ENCODE peak calls at places on chromosomes 3 and 15, in five cellular contexts. One of them, this sample, is unnamed.

GRCh38 chr3:69082805-69083204 is 1.9 kb upstream of the ARL6IP5 start:
- DNase-seq in fibroblast of pulmonary artery: peak
- DNase-seq in astrocyte of the spinal cord: peak
- DNase-seq in nucleus accumbens: peak
- DNase-seq in iPS-NIHi11: no peak
- DNase-seq in this sample: no peak

GRCh38 chr3:182258538-182259177 is 534.6 kb upstream of the ATP11B start:
- DNase-seq in fibroblast of pulmonary artery: peak
- DNase-seq in astrocyte of the spinal cord: peak
- DNase-seq in iPS-NIHi11: peak
- DNase-seq in nucleus accumbens: peak
- DNase-seq in this sample: no peak

GRCh38 chr3:133988631-133989161 is 41.0 kb downstream of the SLCO2A1 start:
- DNase-seq in nucleus accumbens: no peak
- DNase-seq in fibroblast of pulmonary artery: no peak
- DNase-seq in astrocyte of the spinal cord: no peak
- DNase-seq in iPS-NIHi11: peak
- DNase-seq in this sample: no peak

GRCh38 chr15:69815793-69816192 is 281.9 kb downstream of the TLE3 start:
- DNase-seq in iPS-NIHi11: no peak
- DNase-seq in nucleus accumbens: no peak
- DNase-seq in fibroblast of pulmonary artery: no peak
- DNase-seq in astrocyte of the spinal cord: no peak
- DNase-seq in this sample: no peak

GRCh38 chr3:79339846-79340245 is 428.0 kb downstream of the ROBO1 start:
- DNase-seq in astrocyte of the spinal cord: no peak
- DNase-seq in nucleus accumbens: no peak
- DNase-seq in fibroblast of pulmonary artery: no peak
- DNase-seq in iPS-NIHi11: peak
- DNase-seq in this sample: no peak

GRCh38 chr3:59502806-59503205 is 453.0 kb upstream of the CFAP20DC start:
- DNase-seq in iPS-NIHi11: no peak
- DNase-seq in nucleus accumbens: peak
- DNase-seq in fibroblast of pulmonary artery: peak
- DNase-seq in astrocyte of the spinal cord: peak
- DNase-seq in this sample: no peak

GRCh38 chr3:66702126-66702525 is 201.3 kb upstream of the LRIG1 start:
- DNase-seq in astrocyte of the spinal cord: peak
- DNase-seq in iPS-NIHi11: no peak
- DNase-seq in nucleus accumbens: no peak
- DNase-seq in fibroblast of pulmonary artery: no peak
- DNase-seq in this sample: no peak

GRCh38 chr15:74339371-74339770 is 28.1 kb downstream of the CYP11A1 start:
- DNase-seq in astrocyte of the spinal cord: no peak
- DNase-seq in iPS-NIHi11: no peak
- DNase-seq in nucleus accumbens: no peak
- DNase-seq in fibroblast of pulmonary artery: no peak
- DNase-seq in this sample: no peak

GRCh38 chr3:8909160-8909559 is 54.1 kb downstream of the RAD18 start:
- DNase-seq in iPS-NIHi11: no peak
- DNase-seq in astrocyte of the spinal cord: no peak
- DNase-seq in fibroblast of pulmonary artery: no peak
- DNase-seq in nucleus accumbens: no peak
- DNase-seq in this sample: no peak

GRCh38 chr15:43095708-43096347 is 10.0 kb downstream of the UBR1 start:
- DNase-seq in nucleus accumbens: no peak
- DNase-seq in astrocyte of the spinal cord: peak
- DNase-seq in iPS-NIHi11: no peak
- DNase-seq in fibroblast of pulmonary artery: peak
- DNase-seq in this sample: no peak

GRCh38 chr3:122932251-122932967 is 95.2 kb downstream of the SEMA5B start:
- DNase-seq in nucleus accumbens: no peak
- DNase-seq in astrocyte of the spinal cord: no peak
- DNase-seq in iPS-NIHi11: no peak
- DNase-seq in fibroblast of pulmonary artery: peak
- DNase-seq in this sample: no peak